ENCODE peak calls at places on chromosomes 7 and 10, in six cellular contexts. Q is spleen; J is lung; X is CD8-positive, alpha-beta T cell; F is body of pancreas; M is heart right ventricle. V is an unnamed sample.

GRCh38 chr7:156940421-156941122 is 8.9 kb upstream of the NOM1 start:
- DNase-seq in Q (no peak), J (no peak), X (no peak), F (no peak), M (no peak), V (no peak)

GRCh38 chr7:152910545-152911013 is 151.0 kb downstream of the ACTR3B start:
- DNase-seq in Q (no peak), J (no peak), X (no peak), F (peak; percentile 42), M (no peak), V (no peak)

GRCh38 chr7:158271646-158272045 is 316.0 kb downstream of the PTPRN2 start:
- DNase-seq in Q (peak; percentile 41), J (no peak), X (no peak), F (no peak), M (no peak), V (no peak)

GRCh38 chr10:78906734-78907385 is 161.9 kb upstream of the ZMIZ1 start:
- DNase-seq in Q (no peak), J (no peak), X (no peak), F (peak; percentile 5), M (no peak), V (no peak)

GRCh38 chr7:27697861-27698430 is 35.3 kb upstream of the HIBADH start:
- DNase-seq in Q (peak; percentile 83), J (peak; percentile 48), X (no peak), F (no peak), M (no peak), V (no peak)

GRCh38 chr10:52770904-52771303 is 1.7 kb downstream of the MBL2 start:
- DNase-seq in Q (no peak), J (peak; percentile 9), X (no peak), F (no peak), M (no peak), V (no peak)

GRCh38 chr10:27100800-27101347 is 580 bp upstream of the ANKRD26 start:
- DNase-seq in Q (no peak), J (no peak), X (peak; percentile 9), F (no peak), M (no peak), V (no peak)

GRCh38 chr7:84108787-84109186 is 85.8 kb downstream of the SEMA3A start:
- DNase-seq in Q (no peak), J (no peak), X (no peak), F (no peak), M (no peak), V (no peak)

DNA sequence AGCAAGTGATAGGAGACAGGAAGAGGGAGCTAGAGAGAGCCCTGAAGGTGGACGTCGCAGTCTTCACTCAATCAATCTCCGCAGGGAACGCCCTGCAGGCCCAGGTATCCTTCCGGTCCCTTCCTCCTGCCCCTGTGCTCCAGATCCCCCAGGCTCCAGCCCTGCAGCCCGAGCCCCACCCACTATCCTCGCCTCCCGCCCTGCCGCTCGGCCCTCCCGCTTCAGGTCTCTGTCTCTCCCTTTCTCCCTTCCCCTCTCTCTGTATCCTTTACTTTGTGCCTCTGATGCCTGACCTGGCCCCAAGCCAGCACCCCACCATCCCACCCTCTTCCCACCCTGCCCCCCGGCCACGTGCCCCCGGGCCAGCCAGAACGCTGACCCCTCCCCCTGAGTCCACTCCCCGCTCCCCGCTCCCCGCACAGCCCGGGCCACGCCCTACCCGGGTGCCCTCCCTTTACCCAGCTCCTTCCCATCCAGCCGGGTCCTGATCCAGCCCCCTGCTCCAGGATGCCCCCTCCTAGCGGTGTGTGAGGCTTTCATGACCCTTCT is 127.7 kb downstream of the UBE2H start:
- DNase-seq in Q (peak; percentile 89), J (peak; percentile 67), X (peak; percentile 7), F (peak; percentile 61), M (peak; percentile 38), V (peak; percentile 31)
- TF ChIP-seq CTCF in Q (no peak), J (no peak), X (no peak), F (no peak), M (no peak), V (no peak)

GRCh38 chr7:29371472-29371871 is 176.9 kb downstream of the CHN2 start:
- DNase-seq in Q (no peak), J (no peak), X (no peak), F (no peak), M (no peak), V (no peak)
- H3K4me3 ChIP-seq in Q (no peak overlapping the region), J (no peak overlapping the region), X (no peak overlapping the region), F (no peak overlapping the region), M (no peak overlapping the region), V (no peak overlapping the region)

GRCh38 chr10:129852829-129853228 is 111.2 kb downstream of the EBF3 start:
- DNase-seq in Q (no peak), J (no peak), X (no peak), F (no peak), M (no peak), V (no peak)

GRCh38 chr10:129854181-129854580 is 109.9 kb downstream of the EBF3 start:
- DNase-seq in Q (no peak), J (no peak), X (no peak), F (no peak), M (no peak), V (no peak)

GRCh38 chr10:129854796-129855705 is 109.0 kb downstream of the EBF3 start:
- DNase-seq in Q (no peak), J (no peak), X (no peak), F (no peak), M (no peak), V (no peak)

GRCh38 chr10:129851941-129852650 is 112.0 kb downstream of the EBF3 start:
- DNase-seq in Q (no peak), J (no peak), X (no peak), F (no peak), M (no peak), V (no peak)

DNA sequence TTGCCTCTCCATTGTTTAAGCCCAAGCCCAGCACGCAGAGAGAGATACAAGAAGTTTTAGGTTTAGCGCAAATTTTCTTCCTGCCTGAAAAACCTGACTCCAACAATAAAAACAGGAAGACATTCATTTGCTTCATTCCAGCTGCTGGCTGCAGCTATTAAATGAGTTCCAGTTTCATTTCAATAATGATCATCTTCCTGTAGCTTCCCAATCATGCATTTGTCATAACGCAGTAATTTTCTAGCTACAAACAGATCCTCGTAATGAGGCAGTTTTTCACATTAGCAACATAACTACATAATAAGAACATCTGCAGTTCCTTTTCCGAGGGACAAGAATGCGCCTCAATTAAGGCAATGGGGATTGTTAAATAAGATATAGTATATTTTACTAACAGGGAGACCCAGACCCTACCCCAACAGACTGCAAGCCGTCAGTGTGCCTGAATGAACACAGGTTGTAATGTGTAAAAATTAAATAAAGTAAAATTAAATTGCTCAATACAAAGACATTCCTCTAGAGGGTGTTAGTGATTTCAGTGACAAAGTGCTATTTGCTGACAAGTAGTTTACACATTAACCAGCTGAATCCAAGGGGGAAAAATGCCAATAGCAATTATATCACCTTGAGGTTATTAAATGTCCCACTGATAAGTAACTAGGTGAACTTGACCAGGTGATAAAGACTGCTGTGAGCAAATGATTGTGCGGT is 110.7 kb downstream of the EBF3 start:
- DNase-seq in Q (no peak), J (no peak), X (no peak), F (no peak), M (no peak), V (peak; percentile 47)
- TF ChIP-seq CTCF in Q (peak; percentile 27), J (no peak), X (no peak), F (peak; percentile 62), M (peak; percentile 53), V (peak; percentile 41)

DNA sequence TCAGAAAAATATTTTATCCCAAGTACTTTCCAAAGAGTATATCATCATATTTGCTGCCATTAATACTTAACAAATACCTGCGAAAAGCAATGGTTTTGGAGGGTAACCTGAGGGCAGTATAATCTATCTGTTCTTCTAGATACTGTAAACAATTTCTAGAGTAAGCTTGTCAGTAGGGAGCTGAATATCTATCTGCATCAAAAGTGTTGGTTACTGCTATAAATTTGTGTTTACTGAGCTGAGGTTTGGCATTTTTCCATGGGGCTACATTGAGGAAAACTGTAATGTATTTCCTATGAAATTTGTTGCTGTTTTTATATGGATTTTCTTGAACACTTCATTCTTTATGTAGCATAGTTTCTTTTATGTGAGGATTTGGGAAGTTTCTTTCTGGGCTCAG is 913.3 kb downstream of the CNTNAP2 start:
- DNase-seq in Q (no peak), J (no peak), X (no peak), F (no peak), M (no peak), V (no peak)
- H3K4me3 ChIP-seq in Q (no peak overlapping the region), J (no peak overlapping the region), X (no peak overlapping the region), F (no peak overlapping the region), M (no peak overlapping the region), V (no peak overlapping the region)

GRCh38 chr7:142412551-142413193 is 154.8 kb upstream of the PRSS58 start:
- DNase-seq in Q (no peak), J (no peak), X (peak; percentile 11), F (no peak), M (no peak), V (peak; percentile 56)
- TF ChIP-seq CTCF in Q (peak; percentile 41), J (peak; percentile 21), X (peak; percentile 71), F (peak; percentile 36), M (peak; percentile 43), V (peak; percentile 64)

GRCh38 chr10:44293306-44293778 is 91.6 kb downstream of the CXCL12 start:
- DNase-seq in Q (no peak), J (no peak), X (no peak), F (no peak), M (no peak), V (no peak)
- H3K4me3 ChIP-seq in Q (no peak overlapping the region), J (peak overlapping the region; percentile 18), X (no peak overlapping the region), F (no peak overlapping the region), M (no peak overlapping the region), V (no peak overlapping the region)

DNA sequence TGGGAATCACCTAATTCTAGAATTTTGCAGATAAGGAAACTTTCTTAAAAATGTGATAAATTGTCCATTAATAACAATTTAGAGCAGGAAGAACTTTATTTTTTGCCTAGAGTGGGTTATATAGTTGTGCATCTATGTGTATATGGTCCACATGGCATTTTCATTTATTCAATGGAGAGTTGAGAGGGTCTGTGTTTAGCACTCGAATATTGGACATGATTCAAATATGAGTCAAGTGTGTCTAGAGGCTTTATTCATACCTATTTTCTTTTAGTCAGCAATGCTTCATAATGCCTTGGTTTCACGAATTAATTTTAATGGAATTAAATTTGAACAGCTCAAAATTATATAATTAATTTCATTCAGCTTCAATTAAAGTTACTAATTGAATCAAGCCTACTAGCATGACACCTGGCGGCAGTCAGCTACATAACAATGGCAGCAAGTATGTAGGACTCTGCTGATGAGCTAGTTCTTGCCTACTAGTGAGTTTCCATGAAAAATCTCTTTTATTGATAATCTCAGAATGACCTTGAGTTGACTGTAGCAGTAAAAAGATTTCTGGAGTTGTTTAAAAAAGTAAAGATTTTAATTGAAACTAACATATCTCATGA is 17.7 kb downstream of the MDFIC start:
- DNase-seq in Q (no peak), J (no peak), X (no peak), F (no peak), M (no peak), V (no peak)
- TF ChIP-seq CTCF in Q (peak; percentile 29), J (no peak), X (no peak), F (no peak), M (no peak), V (no peak)

GRCh38 chr7:155458317-155459132 is 596 bp downstream of the EN2 start:
- DNase-seq in Q (peak; percentile 71), J (no peak), X (no peak), F (no peak), M (no peak), V (no peak)
- H3K4me3 ChIP-seq in Q (peak overlapping the region; percentile 29), J (peak overlapping the region; percentile 23), X (peak overlapping the region; percentile 27), F (no peak overlapping the region), M (no peak overlapping the region), V (no peak overlapping the region)

V was measured in fibroblast of the aortic adventitia.